ENCODE peak calls at places on chromosomes 6 and 20, in six cellular contexts. G, Z, B, P, S and Y are unnamed samples.
A peak's percentile ranks its signal among the peaks of the same experiment; 100 is the strongest.

GRCh38 chr20:37984018-37984785 is 49.1 kb downstream of the TTI1 start:
- DNase-seq in G (no peak), Z (no peak), B (no peak), P (peak; percentile 93), S (no peak), Y (peak; percentile 92)

GRCh38 chr6:390914-391558 is 516 bp upstream of the IRF4 start:
- DNase-seq in G (no peak), Z (no peak), B (no peak), P (no peak), S (no peak), Y (no peak)

GRCh38 chr6:7134999-7135735 is 27.4 kb downstream of the RREB1 start:
- DNase-seq in G (no peak), Z (no peak), B (peak; percentile 4), P (no peak), S (no peak), Y (no peak)

GRCh38 chr20:57032847-57033246 is 233.6 kb downstream of the BMP7 start:
- DNase-seq in G (no peak), Z (no peak), B (no peak), P (no peak), S (no peak), Y (no peak)

GRCh38 chr6:139448998-139449610 is 74.7 kb upstream of the CITED2 start:
- DNase-seq in G (no peak), Z (no peak), B (no peak), P (no peak), S (no peak), Y (no peak)

GRCh38 chr20:17226410-17227198 is at the start of gene PCSK2:
- DNase-seq in G (no peak), Z (no peak), B (no peak), P (peak; percentile 97), S (peak; percentile 60), Y (no peak)

GRCh38 chr6:117920493-117920845 is 13.4 kb downstream of the SLC35F1 start:
- DNase-seq in G (no peak), Z (no peak), B (no peak), P (no peak), S (no peak), Y (peak; percentile 56)

GRCh38 chr6:169724554-169725269 is 412 bp upstream of the PHF10 start:
- DNase-seq in G (peak; percentile 62), Z (peak; percentile 46), B (no peak), P (peak; percentile 82), S (no peak), Y (peak; percentile 61)

GRCh38 chr6:139943391-139943790 is 568.9 kb upstream of the CITED2 start:
- DNase-seq in G (no peak), Z (no peak), B (no peak), P (no peak), S (no peak), Y (peak; percentile 12)

GRCh38 chr20:53800883-53801604 is 207.4 kb upstream of the ZNF217 start:
- DNase-seq in G (no peak), Z (no peak), B (no peak), P (no peak), S (no peak), Y (peak; percentile 100)

GRCh38 chr6:290111-290932 is 2.0 kb upstream of the DUSP22 start:
- DNase-seq in G (no peak), Z (no peak), B (peak; percentile 56), P (no peak), S (no peak), Y (no peak)

GRCh38 chr6:54017877-54018276 is 93.4 kb upstream of the MLIP start:
- DNase-seq in G (no peak), Z (no peak), B (no peak), P (no peak), S (no peak), Y (no peak)

GRCh38 chr6:71420693-71421328 is 132.2 kb downstream of the OGFRL1 start:
- DNase-seq in G (no peak), Z (no peak), B (peak; percentile 98), P (peak; percentile 2), S (peak; percentile 73), Y (no peak)

GRCh38 chr20:54680872-54681297 is 205.5 kb downstream of the DOK5 start:
- DNase-seq in G (no peak), Z (peak; percentile 46), B (no peak), P (peak; percentile 28), S (no peak), Y (peak; percentile 65)

GRCh38 chr20:34895465-34895864 is 19.1 kb downstream of the ACSS2 start:
- DNase-seq in G (no peak), Z (no peak), B (no peak), P (no peak), S (no peak), Y (no peak)

GRCh38 chr6:28809947-28810654 is 113.7 kb downstream of the TRIM27 start:
- DNase-seq in G (no peak), Z (no peak), B (no peak), P (no peak), S (no peak), Y (no peak)

GRCh38 chr6:30007132-30007764 is 53.8 kb upstream of the POLR1H start:
- DNase-seq in G (no peak), Z (no peak), B (no peak), P (no peak), S (no peak), Y (no peak)

GRCh38 chr20:17912916-17913315 is 55.7 kb downstream of the SNX5 start:
- DNase-seq in G (no peak), Z (no peak), B (no peak), P (no peak), S (no peak), Y (no peak)

GRCh38 chr6:90393232-90393884 is 96.7 kb upstream of the BACH2 start:
- DNase-seq in G (peak; percentile 57), Z (peak; percentile 21), B (no peak), P (no peak), S (peak; percentile 47), Y (peak; percentile 12)

GRCh38 chr20:63568986-63569949 is 4.8 kb downstream of the HELZ2 start:
- DNase-seq in G (no peak), Z (no peak), B (no peak), P (peak; percentile 28), S (no peak), Y (no peak)

GRCh38 chr6:130365166-130366010 is 429 bp upstream of the TMEM200A start:
- DNase-seq in G (peak; percentile 17), Z (peak; percentile 36), B (no peak), P (no peak), S (peak; percentile 39), Y (peak; percentile 40)

GRCh38 chr20:9514461-9515210 is at the start of gene LAMP5:
- DNase-seq in G (no peak), Z (peak; percentile 13), B (no peak), P (peak; percentile 19), S (no peak), Y (no peak)

GRCh38 chr20:38589967-38590681 is 9.1 kb downstream of the ADIG start:
- DNase-seq in G (no peak), Z (no peak), B (peak; percentile 13), P (no peak), S (no peak), Y (no peak)

GRCh38 chr20:50151034-50151743 is 2.3 kb downstream of the PEDS1 start:
- DNase-seq in G (no peak), Z (no peak), B (no peak), P (no peak), S (no peak), Y (no peak)

GRCh38 chr6:127077886-127078285 is 40.6 kb upstream of the RSPO3 start:
- DNase-seq in G (no peak), Z (no peak), B (no peak), P (no peak), S (no peak), Y (no peak)

GRCh38 chr6:21587925-21588811 is 5.4 kb upstream of the SOX4 start:
- DNase-seq in G (no peak), Z (peak; percentile 62), B (no peak), P (peak; percentile 84), S (no peak), Y (peak; percentile 10)

GRCh38 chr6:153210083-153210482 is 79.0 kb upstream of the RGS17 start:
- DNase-seq in G (no peak), Z (no peak), B (no peak), P (no peak), S (no peak), Y (no peak)

GRCh38 chr6:3294396-3294795 is 35.6 kb downstream of the PSMG4 start:
- DNase-seq in G (no peak), Z (no peak), B (no peak), P (no peak), S (no peak), Y (no peak)

GRCh38 chr6:110398778-110399177 is 16.6 kb downstream of the DDO start:
- DNase-seq in G (no peak), Z (no peak), B (no peak), P (no peak), S (no peak), Y (no peak)

GRCh38 chr6:43982084-43982625 is 145.1 kb downstream of the MRPL14 start:
- DNase-seq in G (no peak), Z (no peak), B (no peak), P (no peak), S (no peak), Y (no peak)

GRCh38 chr20:53943522-53944291 is 126.7 kb downstream of the BCAS1 start:
- DNase-seq in G (peak; percentile 17), Z (peak; percentile 44), B (no peak), P (no peak), S (no peak), Y (peak; percentile 34)

GRCh38 chr20:48754269-48754668 is 73.5 kb downstream of the PREX1 start:
- DNase-seq in G (no peak), Z (no peak), B (no peak), P (peak; percentile 19), S (no peak), Y (no peak)